ENCODE peak calls at places on chromosomes 2 and 18, in four cellular contexts. M is HFF-Myc; A is Daoy; Z is stimulated activated CD4-positive, alpha-beta T cell treated with anti-CD3 and anti-CD28 coated beads, Interleukin-4, amount 100 ng/mL, for 24 hours. S is an unnamed sample.

GRCh38 chr2:172894723-172895387 is 159.2 kb downstream of the RAPGEF4 start:
- DNase-seq in Z (no peak), A (no peak), M (no peak), S (no peak)

GRCh38 chr18:72086421-72086820 is 457.7 kb downstream of the CBLN2 start:
- DNase-seq in Z (no peak), A (no peak), M (no peak), S (no peak)

GRCh38 chr2:85796046-85796548 is 42.3 kb downstream of the ATOH8 start:
- DNase-seq in Z (no peak), A (no peak), M (no peak), S (no peak)

GRCh38 chr2:149029312-149029965 is 9.1 kb upstream of the LYPD6B start:
- DNase-seq in Z (no peak), M (no peak), A (no peak), S (no peak)

GRCh38 chr2:128322651-128323491 is 4.2 kb upstream of the HS6ST1 start:
- DNase-seq in A (no peak), Z (peak; percentile 3), M (no peak), S (no peak)

GRCh38 chr18:35827275-35827929 is 145.1 kb upstream of the RMP24 start:
- DNase-seq in M (no peak), Z (no peak), A (no peak), S (no peak)

GRCh38 chr2:145228506-145228905 is 708.6 kb upstream of the ZEB2 start:
- DNase-seq in M (no peak), Z (no peak), A (peak; percentile 11), S (no peak)

GRCh38 chr2:207215300-207215699 is 49.6 kb upstream of the KLF7 start:
- DNase-seq in Z (no peak), M (no peak), A (no peak), S (no peak)

GRCh38 chr2:128358941-128359731 is 40.5 kb upstream of the HS6ST1 start:
- DNase-seq in A (no peak), M (no peak), Z (peak; percentile 1), S (no peak)

GRCh38 chr2:44015239-44015638 is 19.4 kb upstream of the LRPPRC start:
- DNase-seq in Z (no peak), M (no peak), A (no peak), S (no peak)

GRCh38 chr2:26461601-26462023 is 16.3 kb downstream of the OTOF start:
- DNase-seq in M (no peak), A (no peak), Z (no peak), S (no peak)

GRCh38 chr2:185372188-185372587 is 366.4 kb upstream of the FSIP2 start:
- DNase-seq in Z (no peak), A (no peak), M (no peak), S (no peak)

GRCh38 chr2:66901344-66901743 is 466.4 kb downstream of the MEIS1 start:
- DNase-seq in A (no peak), Z (no peak), M (peak; percentile 35), S (peak; percentile 53)

GRCh38 chr2:51290725-51291124 is 258.8 kb upstream of the NRXN1 start:
- DNase-seq in A (no peak), Z (no peak), M (no peak), S (no peak)

GRCh38 chr18:79379251-79379905 is 16.4 kb upstream of the NFATC1 start:
- DNase-seq in Z (no peak), M (no peak), A (no peak), S (no peak)

GRCh38 chr2:145380436-145381017 is 860.6 kb upstream of the ZEB2 start:
- DNase-seq in A (peak; percentile 70), M (peak; percentile 40), Z (no peak), S (peak; percentile 11)

GRCh38 chr2:215668329-215668728 is 232.5 kb upstream of the FN1 start:
- DNase-seq in A (no peak), M (no peak), Z (no peak), S (no peak)

GRCh38 chr18:68448736-68449135 is 266.2 kb downstream of the TMX3 start:
- DNase-seq in M (no peak), Z (no peak), A (no peak), S (peak; percentile 49)

GRCh38 chr2:131033786-131034121 is 59.5 kb downstream of the FAM168B start:
- DNase-seq in M (no peak), Z (no peak), A (no peak), S (no peak)

GRCh38 chr2:128306081-128306930 is 12.4 kb downstream of the HS6ST1 start:
- DNase-seq in Z (no peak), M (peak; percentile 56), A (peak; percentile 70), S (peak; percentile 92)

GRCh38 chr18:23200751-23201150 is 65.5 kb downstream of the CABLES1 start:
- DNase-seq in M (no peak), Z (no peak), A (no peak), S (no peak)

GRCh38 chr2:190320696-190321095 is 1.1 kb upstream of the HIBCH start:
- DNase-seq in A (no peak), Z (peak; percentile 57), M (no peak), S (no peak)

GRCh38 chr2:120899799-120900198 is 164.1 kb downstream of the GLI2 start:
- DNase-seq in A (no peak), Z (no peak), M (no peak), S (no peak)

GRCh38 chr18:59848002-59848401 is 51.8 kb upstream of the PMAIP1 start:
- DNase-seq in M (no peak), Z (no peak), A (no peak), S (no peak)

GRCh38 chr2:164655336-164655735 is 34.1 kb upstream of the GRB14 start:
- DNase-seq in A (no peak), Z (no peak), M (no peak), S (no peak)

S was measured in BJ.